ENCODE peak calls at places on chromosomes 11 and 22, in six cellular contexts. A is retina, L is non-pigmented ciliary epithelial cell, G is PC-9, X is MM.1S, M is Right ventricle myocardium inferior. E is an unnamed sample.

GRCh38 chr22:50293441-50294318 is 13.8 kb downstream of the PLXNB2 start:
- DNase-seq in A (peak; percentile 48), L (no peak), G (peak; percentile 98), X (no peak), M (peak; percentile 85), E (no peak)

GRCh38 chr22:49656291-49656851 is 171.3 kb downstream of the BRD1 start:
- DNase-seq in A (no peak), L (no peak), G (no peak), X (no peak), M (peak; percentile 62), E (no peak)

GRCh38 chr22:23256986-23257888 is 76.9 kb downstream of the BCR start:
- DNase-seq in A (no peak), L (no peak), G (no peak), X (no peak), M (peak; percentile 80), E (no peak)

GRCh38 chr11:45400594-45400993 is 114.5 kb upstream of the SYT13 start:
- DNase-seq in A (no peak), L (peak; percentile 62), G (no peak), X (no peak), M (no peak), E (no peak)

GRCh38 chr11:95338430-95338991 is 107.5 kb upstream of the SESN3 start:
- DNase-seq in A (peak; percentile 61), L (no peak), G (no peak), X (no peak), M (peak; percentile 69), E (no peak)

GRCh38 chr11:84549221-84549620 is 1077.9 kb downstream of the DLG2 start:
- DNase-seq in A (no peak), L (no peak), G (no peak), X (peak; percentile 46), M (no peak), E (no peak)

GRCh38 chr11:1852271-1852877 is 510 bp upstream of the LSP1 start:
- DNase-seq in A (no peak), L (no peak), G (no peak), X (peak; percentile 12), M (no peak), E (no peak)

GRCh38 chr22:42773161-42773560 is 52.5 kb upstream of the A4GALT start:
- DNase-seq in A (no peak), L (no peak), G (no peak), X (no peak), M (peak; percentile 63), E (no peak)

GRCh38 chr11:105838668-105839403 is 183.2 kb downstream of the MSANTD4 start:
- DNase-seq in A (no peak), L (peak; percentile 44), G (peak; percentile 72), X (no peak), M (no peak), E (no peak)

GRCh38 chr11:108697872-108698473 is 33.1 kb downstream of the DDX10 start:
- DNase-seq in A (peak; percentile 51), L (no peak), G (no peak), X (peak; percentile 57), M (no peak), E (no peak)

GRCh38 chr11:111162306-111162705 is 83.2 kb upstream of the POU2AF2 start:
- DNase-seq in A (no peak), L (no peak), G (peak; percentile 33), X (no peak), M (no peak), E (no peak)

GRCh38 chr22:50271519-50271970 is 1.4 kb upstream of the MAPK11 start:
- DNase-seq in A (peak; percentile 90), L (no peak), G (no peak), X (peak; percentile 61), M (peak; percentile 82), E (peak; percentile 55)

GRCh38 chr22:41975299-41976069 is 6.2 kb downstream of the SEPTIN3 start:
- DNase-seq in A (no peak), L (no peak), G (no peak), X (no peak), M (no peak), E (no peak)

GRCh38 chr11:2473361-2474058 is 28.7 kb downstream of the KCNQ1 start:
- DNase-seq in A (no peak), L (no peak), G (no peak), X (no peak), M (no peak), E (no peak)

GRCh38 chr22:20414450-20414849 is 20.5 kb downstream of the ZNF74 start:
- DNase-seq in A (no peak), L (no peak), G (no peak), X (no peak), M (no peak), E (no peak)

GRCh38 chr11:68342459-68343158 is 30.2 kb downstream of the LRP5 start:
- DNase-seq in A (peak; percentile 45), L (no peak), G (peak; percentile 99), X (no peak), M (no peak), E (no peak)

GRCh38 chr11:126840201-126840886 is 160.2 kb downstream of the KIRREL3 start:
- DNase-seq in A (no peak), L (no peak), G (no peak), X (no peak), M (no peak), E (no peak)

GRCh38 chr22:39520874-39521857 is 804 bp downstream of the ATF4 start:
- DNase-seq in A (peak; percentile 78), L (no peak), G (no peak), X (peak; percentile 53), M (peak; percentile 93), E (peak; percentile 54)

GRCh38 chr11:60914620-60915249 is 777 bp downstream of the TMEM109 start:
- DNase-seq in A (no peak), L (no peak), G (no peak), X (peak; percentile 51), M (peak; percentile 71), E (no peak)

GRCh38 chr11:1150769-1151365 is 6.9 kb upstream of the MUC5AC start:
- DNase-seq in A (peak; percentile 39), L (no peak), G (peak; percentile 81), X (no peak), M (no peak), E (no peak)

GRCh38 chr22:46068908-46069481 is 81.3 kb upstream of the PPARA start:
- DNase-seq in A (peak; percentile 24), L (no peak), G (peak; percentile 61), X (no peak), M (peak; percentile 53), E (no peak)

GRCh38 chr11:129195682-129196081 is 3.6 kb upstream of the ARHGAP32 start:
- DNase-seq in A (no peak), L (no peak), G (no peak), X (no peak), M (no peak), E (no peak)

GRCh38 chr11:6576471-6577373 is 26.7 kb downstream of the RRP8 start:
- DNase-seq in A (no peak), L (peak; percentile 11), G (no peak), X (no peak), M (no peak), E (no peak)

GRCh38 chr11:69393865-69394233 is 87.6 kb upstream of the LINC01488 start:
- DNase-seq in A (no peak), L (no peak), G (no peak), X (no peak), M (no peak), E (no peak)

GRCh38 chr22:25702571-25703167 is 39.3 kb upstream of the MYO18B start:
- DNase-seq in A (no peak), L (no peak), G (no peak), X (no peak), M (no peak), E (no peak)

GRCh38 chr11:73978576-73979086 is 4.0 kb downstream of the UCP2 start:
- DNase-seq in A (no peak), L (no peak), G (no peak), X (no peak), M (no peak), E (no peak)

GRCh38 chr11:30392221-30392784 is 69.4 kb downstream of the ARL14EP start:
- DNase-seq in A (peak; percentile 70), L (no peak), G (no peak), X (no peak), M (no peak), E (no peak)

GRCh38 chr22:42819412-42820069 is 37.5 kb downstream of the ARFGAP3 start:
- DNase-seq in A (no peak), L (no peak), G (no peak), X (no peak), M (no peak), E (no peak)

GRCh38 chr11:11697796-11698195 is 76.0 kb upstream of the GALNT18 start:
- DNase-seq in A (no peak), L (no peak), G (no peak), X (no peak), M (no peak), E (no peak)

GRCh38 chr22:48937032-48937639 is 890.5 kb downstream of the BRD1 start:
- DNase-seq in A (no peak), L (no peak), G (no peak), X (no peak), M (no peak), E (no peak)

GRCh38 chr11:23509023-23509422 is 648.7 kb upstream of the CCDC179 start:
- DNase-seq in A (no peak), L (peak; percentile 67), G (no peak), X (no peak), M (no peak), E (no peak)

GRCh38 chr11:114088836-114089235 is 29.3 kb downstream of the ZBTB16 start:
- DNase-seq in A (no peak), L (no peak), G (no peak), X (no peak), M (no peak), E (no peak)

GRCh38 chr11:59611570-59612565 is 3.7 kb downstream of the OSBP start:
- DNase-seq in A (peak; percentile 26), L (no peak), G (no peak), X (no peak), M (no peak), E (no peak)

GRCh38 chr11:21949741-21950413 is 243.0 kb upstream of the ANO5 start:
- DNase-seq in A (no peak), L (no peak), G (no peak), X (no peak), M (no peak), E (no peak)

GRCh38 chr22:37679670-37680069 is 4.2 kb downstream of the LGALS1 start:
- DNase-seq in A (no peak), L (no peak), G (no peak), X (no peak), M (no peak), E (no peak)

E was measured in effector memory CD4-positive, alpha-beta T cell.